ENCODE peak calls at places on chromosomes 4 and X, in nine cellular contexts. N is AG04450, K is ascending aorta, A is heart right ventricle, O is neural progenitor cell, H is GM12864, R is A549, Z is SK-N-SH, T is tibial nerve. U is an unnamed sample.

GRCh38 chr4:88949605-88950004 is 107.4 kb downstream of the FAM13A start:
- DNase-seq in R (no peak), T (no peak), K (no peak), A (no peak), H (no peak), Z (no peak), O (no peak), N (no peak), U (no peak)

GRCh38 chr4:8746523-8747466 is 124.8 kb downstream of the HMX1 start:
- DNase-seq in K (peak; percentile 15), O (no peak), T (no peak), Z (no peak), H (no peak), A (no peak), N (no peak), R (no peak), U (no peak)

GRCh38 chr4:87525636-87526035 is 3.5 kb downstream of the SPARCL1 start:
- DNase-seq in R (no peak), H (no peak), N (no peak), Z (no peak), T (no peak), K (no peak), O (peak; percentile 58), A (no peak), U (no peak)

GRCh38 chr4:109014593-109015412 is 251.9 kb upstream of the ETNPPL start:
- DNase-seq in T (no peak), K (no peak), R (no peak), Z (no peak), O (no peak), N (no peak), A (no peak), H (no peak), U (no peak)

GRCh38 chr4:39825741-39826231 is 127.8 kb downstream of the UBE2K start:
- DNase-seq in T (no peak), H (no peak), Z (no peak), R (peak; percentile 49), K (no peak), N (no peak), O (no peak), A (no peak), U (no peak)

GRCh38 chr4:183436417-183436816 is 8.0 kb upstream of the CDKN2AIP start:
- DNase-seq in H (no peak), R (no peak), T (no peak), A (no peak), K (no peak), Z (no peak), N (no peak), O (no peak), U (no peak)

GRCh38 chr4:124526321-124526720 is 186.2 kb downstream of the ANKRD50 start:
- DNase-seq in T (no peak), N (no peak), O (no peak), K (no peak), Z (no peak), R (no peak), A (no peak), H (no peak), U (no peak)

GRCh38 chr4:4559596-4559995 is 17.7 kb upstream of the STX18 start:
- DNase-seq in K (no peak), T (no peak), A (no peak), N (no peak), R (no peak), Z (no peak), H (no peak), O (no peak), U (no peak)

GRCh38 chr4:20420916-20421315 is 169.2 kb downstream of the SLIT2 start:
- DNase-seq in Z (no peak), H (no peak), N (no peak), T (no peak), A (no peak), O (no peak), R (no peak), K (no peak), U (no peak)

GRCh38 chr4:20421586-20421985 is 169.9 kb downstream of the SLIT2 start:
- DNase-seq in T (no peak), N (no peak), O (no peak), Z (no peak), K (no peak), R (no peak), A (no peak), H (no peak), U (peak; percentile 26)

GRCh38 chr4:20422398-20422797 is 170.7 kb downstream of the SLIT2 start:
- DNase-seq in Z (peak; percentile 46), N (no peak), T (no peak), O (peak; percentile 71), R (peak; percentile 51), A (no peak), K (peak; percentile 65), H (peak; percentile 18), U (no peak)

GRCh38 chr4:20416800-20417199 is 165.1 kb downstream of the SLIT2 start:
- DNase-seq in O (no peak), N (no peak), T (no peak), H (no peak), K (no peak), A (no peak), R (no peak), Z (no peak), U (no peak)

GRCh38 chr4:20418865-20419451 is 167.3 kb downstream of the SLIT2 start:
- DNase-seq in K (no peak), A (no peak), H (peak; percentile 45), N (peak; percentile 32), T (no peak), O (peak; percentile 40), R (peak; percentile 40), Z (peak; percentile 27), U (peak; percentile 41)
- TF ChIP-seq CTCF in K (peak; percentile 35), A (peak; percentile 53), H (peak; percentile 35), N (peak; percentile 65), T (peak; percentile 50), O (peak; percentile 66), R (peak; percentile 50), Z (peak; percentile 73), U (peak; percentile 46)

GRCh38 chr4:186949847-186950246 is 226.2 kb upstream of the FAT1 start:
- DNase-seq in T (no peak), N (no peak), H (no peak), R (no peak), A (no peak), K (no peak), O (no peak), Z (no peak), U (no peak)

GRCh38 chr4:186946140-186946539 is 222.5 kb upstream of the FAT1 start:
- DNase-seq in N (no peak), R (no peak), Z (no peak), H (no peak), T (no peak), O (peak; percentile 42), K (no peak), A (no peak), U (no peak)

GRCh38 chr4:186946682-186947294 is 223.1 kb upstream of the FAT1 start:
- DNase-seq in T (no peak), K (no peak), N (no peak), H (no peak), O (peak; percentile 63), R (peak; percentile 79), A (no peak), Z (peak; percentile 46), U (no peak)

GRCh38 chr4:186952709-186953108 is 229.1 kb upstream of the FAT1 start:
- DNase-seq in Z (no peak), R (no peak), A (no peak), K (no peak), T (no peak), O (no peak), H (no peak), N (no peak), U (no peak)

GRCh38 chr4:186948361-186949291 is 225.0 kb upstream of the FAT1 start:
- DNase-seq in Z (peak; percentile 55), A (peak; percentile 13), H (no peak), K (no peak), N (no peak), R (peak; percentile 26), O (peak; percentile 73), T (no peak), U (no peak)
- H3K4me3 ChIP-seq in Z (no peak overlapping the region), A (peak overlapping the region; percentile 21), H (no peak overlapping the region), K (peak overlapping the region; percentile 36), N (peak overlapping the region; percentile 2), R (no peak overlapping the region), O (no peak overlapping the region), T (no peak overlapping the region), U (peak overlapping the region; percentile 23)

DNA sequence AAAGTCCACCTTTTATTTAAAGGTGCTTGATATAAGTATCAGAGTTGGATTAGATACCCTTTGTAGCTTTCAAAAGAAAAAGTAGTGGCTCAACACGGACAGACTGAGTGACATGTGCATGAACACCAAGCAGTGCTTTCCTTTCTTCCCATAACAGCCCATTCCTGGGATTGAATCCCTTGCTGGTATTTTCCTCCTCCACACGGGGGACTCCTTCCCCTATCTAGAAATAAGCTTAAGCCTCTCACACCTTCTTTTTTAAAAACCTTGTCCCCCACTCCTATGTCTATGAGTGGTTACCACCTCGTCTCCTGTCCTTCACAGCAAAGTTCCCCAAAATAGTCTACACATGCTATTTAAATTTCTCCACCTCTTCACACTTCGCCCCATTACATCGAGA is 5.1 kb downstream of the AP1S2 start:
- DNase-seq in N (no peak), H (no peak), Z (peak; percentile 33), O (peak; percentile 69), T (no peak), A (no peak), R (no peak), K (no peak), U (no peak)
- TF ChIP-seq CTCF in N (peak; percentile 39), H (no peak), Z (peak; percentile 48), O (peak; percentile 60), T (peak; percentile 13), A (peak; percentile 24), R (peak; percentile 28), K (no peak), U (peak; percentile 15)

GRCh38 chr4:76690906-76691275 is 207.1 kb downstream of the SOWAHB start:
- DNase-seq in T (no peak), R (no peak), Z (no peak), K (no peak), H (no peak), A (no peak), O (no peak), N (no peak), U (no peak)

GRCh38 chr4:76688737-76689078 is 209.2 kb downstream of the SOWAHB start:
- DNase-seq in O (peak; percentile 42), N (no peak), Z (peak; percentile 45), R (no peak), A (no peak), H (no peak), K (no peak), T (no peak), U (no peak)

GRCh38 chr4:76691767-76692689 is 205.9 kb downstream of the SOWAHB start:
- DNase-seq in A (no peak), O (no peak), H (no peak), K (no peak), T (no peak), N (no peak), Z (no peak), R (no peak), U (no peak)

GRCh38 chr4:76689079-76689817 is 208.7 kb downstream of the SOWAHB start:
- DNase-seq in H (no peak), N (no peak), A (peak; percentile 48), T (peak; percentile 9), R (peak; percentile 31), K (peak; percentile 71), Z (peak; percentile 78), O (peak; percentile 91), U (no peak)

DNA sequence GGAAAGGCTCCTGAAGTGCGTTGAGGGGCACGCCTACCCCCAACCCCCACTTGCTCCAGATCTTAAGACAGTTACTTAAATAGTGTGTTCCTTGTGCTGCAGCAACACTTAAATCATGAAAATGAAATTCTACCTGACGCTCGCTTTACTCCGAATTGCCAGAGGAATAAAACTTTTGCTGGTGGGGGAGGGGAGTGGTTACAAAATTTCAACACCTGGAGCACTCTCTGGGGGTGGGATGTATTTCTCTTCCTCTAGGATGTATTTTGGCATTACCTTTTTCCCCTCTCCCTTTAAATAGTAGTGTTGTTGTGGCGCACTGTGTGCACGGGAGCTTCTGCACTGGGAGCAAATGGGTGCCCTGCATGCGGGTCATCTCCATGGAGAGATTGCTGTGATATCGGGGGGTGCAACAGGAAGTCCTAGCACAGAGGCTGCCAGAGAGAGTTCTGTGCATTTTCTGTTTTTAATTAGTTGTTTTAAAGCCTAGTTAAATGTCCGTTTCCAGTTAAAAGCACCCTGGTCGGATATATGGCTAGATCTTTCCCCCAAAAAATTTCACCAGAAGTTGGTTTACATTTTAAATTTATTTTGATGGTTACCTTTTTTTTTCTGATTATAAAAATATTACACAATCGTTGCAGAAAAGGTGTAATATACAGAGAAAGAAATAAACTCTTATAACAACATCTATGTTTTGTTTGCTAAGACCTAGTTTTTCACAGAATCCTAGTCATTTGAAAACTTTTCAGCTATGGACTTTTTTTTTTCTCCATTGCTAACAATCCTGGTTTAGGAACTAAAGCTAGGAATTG is 207.6 kb downstream of the SOWAHB start:
- DNase-seq in O (no peak), R (peak; percentile 38), H (no peak), Z (peak; percentile 84), A (no peak), K (no peak), N (no peak), T (no peak), U (no peak)
- H3K4me3 ChIP-seq in O (peak overlapping the region; percentile 92), R (peak overlapping the region; percentile 80), H (peak overlapping the region; percentile 52), Z (peak overlapping the region; percentile 81), A (peak overlapping the region; percentile 61), K (peak overlapping the region; percentile 97), N (peak overlapping the region; percentile 72), T (peak overlapping the region; percentile 70), U (peak overlapping the region; percentile 68)